ENCODE peak calls at places on chromosomes 12 and 14, in nine cellular contexts. J is right lobe of liver, V is colonic mucosa, F is A549, D is cardiac muscle cell, I is body of pancreas, G is iPS DF 6.9, K is Karpas-422, P is ovary. Q is an unnamed sample.
A peak's percentile ranks its signal among the peaks of the same experiment; 100 is the strongest.

GRCh38 chr12:75960086-75960910 is 71.3 kb downstream of the PHLDA1 start:
- DNase-seq in J (no peak), V (peak; percentile 77), F (no peak), D (peak; percentile 18), I (peak; percentile 92), G (peak; percentile 68), K (no peak), P (no peak), Q (no peak)

GRCh38 chr14:71721791-71722190 is 210.4 kb upstream of the RGS6 start:
- DNase-seq in J (peak; percentile 73), V (no peak), F (no peak), D (no peak), I (no peak), G (no peak), K (no peak), P (no peak), Q (no peak)

GRCh38 chr12:31964280-31964679 is 5.1 kb downstream of the RESF1 start:
- DNase-seq in J (no peak), V (no peak), F (no peak), D (no peak), I (no peak), G (no peak), K (no peak), P (no peak), Q (no peak)

GRCh38 chr12:62834971-62835547 is 99.9 kb downstream of the PPM1H start:
- DNase-seq in J (no peak), V (no peak), F (no peak), D (peak; percentile 25), I (no peak), G (no peak), K (no peak), P (peak; percentile 20), Q (no peak)

GRCh38 chr14:100677152-100677924 is 49.4 kb upstream of the DLK1 start:
- DNase-seq in J (no peak), V (no peak), F (no peak), D (peak; percentile 67), I (no peak), G (no peak), K (no peak), P (peak; percentile 84), Q (peak; percentile 88)

GRCh38 chr14:100470523-100470897 is 116.7 kb downstream of the BEGAIN start:
- DNase-seq in J (no peak), V (no peak), F (no peak), D (no peak), I (no peak), G (no peak), K (peak; percentile 48), P (no peak), Q (peak; percentile 16)

GRCh38 chr14:101979666-101980065 is 15.3 kb downstream of the DYNC1H1 start:
- DNase-seq in J (no peak), V (no peak), F (no peak), D (peak; percentile 35), I (no peak), G (no peak), K (no peak), P (no peak), Q (no peak)

GRCh38 chr12:131965073-131965472 is 15.3 kb downstream of the EP400 start:
- DNase-seq in J (no peak), V (no peak), F (no peak), D (no peak), I (no peak), G (no peak), K (no peak), P (no peak), Q (no peak)

GRCh38 chr14:64641760-64642159 is 62.5 kb upstream of the PLEKHG3 start:
- DNase-seq in J (no peak), V (no peak), F (no peak), D (no peak), I (no peak), G (no peak), K (no peak), P (no peak), Q (no peak)

GRCh38 chr12:86719381-86719780 is 463.2 kb upstream of the MGAT4C start:
- DNase-seq in J (no peak), V (no peak), F (no peak), D (no peak), I (no peak), G (no peak), K (no peak), P (no peak), Q (no peak)

GRCh38 chr14:74577948-74578275 is 34.1 kb downstream of the LTBP2 start:
- DNase-seq in J (no peak), V (no peak), F (no peak), D (no peak), I (no peak), G (no peak), K (no peak), P (no peak), Q (no peak)

GRCh38 chr12:122499991-122500684 is 594 bp downstream of the ZCCHC8 start:
- DNase-seq in J (peak; percentile 70), V (peak; percentile 57), F (peak; percentile 71), D (peak; percentile 70), I (peak; percentile 62), G (no peak), K (peak; percentile 90), P (peak; percentile 71), Q (peak; percentile 64)

GRCh38 chr14:54565236-54566151 is 1.4 kb upstream of the SAMD4A start:
- DNase-seq in J (peak; percentile 96), V (peak; percentile 92), F (peak; percentile 83), D (peak; percentile 93), I (peak; percentile 96), G (peak; percentile 39), K (peak; percentile 97), P (peak; percentile 98), Q (peak; percentile 84)

GRCh38 chr12:114403690-114404450 is 2.1 kb downstream of the TBX5 start:
- DNase-seq in J (no peak), V (no peak), F (no peak), D (peak; percentile 71), I (no peak), G (no peak), K (no peak), P (no peak), Q (no peak)

GRCh38 chr12:92452763-92453162 is 250.0 kb upstream of the PLEKHG7 start:
- DNase-seq in J (no peak), V (no peak), F (no peak), D (no peak), I (no peak), G (no peak), K (no peak), P (no peak), Q (no peak)

GRCh38 chr14:74083784-74084276 is 423 bp downstream of the ALDH6A1 start:
- DNase-seq in J (no peak), V (no peak), F (no peak), D (no peak), I (no peak), G (no peak), K (no peak), P (no peak), Q (no peak)

GRCh38 chr12:32549675-32550079 is 129.4 kb upstream of the DNM1L start:
- DNase-seq in J (no peak), V (no peak), F (no peak), D (peak; percentile 64), I (no peak), G (no peak), K (no peak), P (no peak), Q (peak; percentile 71)

GRCh38 chr14:56338674-56339073 is 220.5 kb downstream of the PELI2 start:
- DNase-seq in J (no peak), V (no peak), F (no peak), D (no peak), I (no peak), G (no peak), K (no peak), P (no peak), Q (peak; percentile 14)

GRCh38 chr12:47021298-47021697 is 58.1 kb upstream of the PCED1B start:
- DNase-seq in J (no peak), V (no peak), F (peak; percentile 88), D (peak; percentile 85), I (no peak), G (peak; percentile 29), K (peak; percentile 82), P (no peak), Q (peak; percentile 40)

DNA sequence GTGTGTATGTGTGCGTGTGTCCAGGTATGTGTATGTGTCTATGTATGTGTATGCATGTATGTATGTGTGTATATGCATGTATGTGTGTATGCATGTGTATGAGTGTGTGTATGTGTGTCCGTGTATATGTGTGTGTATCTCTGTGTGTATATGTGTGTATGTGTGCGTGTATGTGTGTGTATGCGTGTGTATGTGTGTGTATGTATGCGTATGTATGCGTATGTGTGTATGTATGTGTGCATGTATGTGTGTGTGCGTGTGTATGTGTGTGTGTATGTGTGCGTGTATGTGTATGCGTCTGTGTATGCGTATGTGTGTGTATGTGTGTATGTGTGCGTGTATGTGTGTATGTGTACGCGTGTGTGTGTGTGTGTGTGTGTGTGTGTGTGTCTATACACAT is 31.6 kb downstream of the CHST11 start:
- DNase-seq in J (no peak), V (no peak), F (no peak), D (no peak), I (no peak), G (no peak), K (no peak), P (no peak), Q (no peak)
- H3K4me1 ChIP-seq in J (no peaks in the 10 kb centered on the region), V (no peaks in the 10 kb centered on the region), F (peaks cover 18% of the 10 kb centered on the region), D (peaks cover 9% of the 10 kb centered on the region), I (peaks cover 24% of the 10 kb centered on the region), G (no peaks in the 10 kb centered on the region), K (no peaks in the 10 kb centered on the region), P (peaks cover 3% of the 10 kb centered on the region), Q (peaks cover 21% of the 10 kb centered on the region)

DNA sequence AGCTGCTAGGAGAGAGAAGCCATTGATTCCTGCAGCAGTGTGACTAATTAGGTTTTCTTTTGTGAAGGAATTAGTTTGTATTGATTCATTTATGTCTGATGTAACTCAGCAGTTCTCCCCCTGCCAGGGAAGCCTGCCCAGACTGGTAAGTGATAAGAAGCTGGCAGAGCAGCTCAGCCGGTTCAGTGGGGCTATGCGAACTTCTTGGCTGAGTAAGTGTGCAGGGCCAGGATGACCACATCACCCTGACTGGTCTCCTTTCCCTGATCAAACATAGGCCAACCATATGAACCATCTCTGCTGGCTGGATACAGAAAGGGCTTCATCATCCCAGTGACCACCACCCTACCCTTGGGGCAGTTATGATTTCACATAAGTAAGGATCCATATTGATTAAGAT is 107.1 kb upstream of the CCDC196 start:
- DNase-seq in J (peak; percentile 79), V (no peak), F (no peak), D (no peak), I (peak; percentile 94), G (no peak), K (no peak), P (no peak), Q (no peak)
- H3K27ac ChIP-seq in J (no peak overlapping the region), V (no peak overlapping the region), F (no peak overlapping the region), D (no peak overlapping the region), I (no peak overlapping the region), G (no peak overlapping the region), K (no peak overlapping the region), P (no peak overlapping the region), Q (no peak overlapping the region)

GRCh38 chr12:95574030-95574429 is 22.8 kb upstream of the USP44 start:
- DNase-seq in J (no peak), V (no peak), F (no peak), D (no peak), I (no peak), G (peak; percentile 61), K (peak; percentile 39), P (no peak), Q (no peak)
- H3K4me3 ChIP-seq in J (no peak overlapping the region), V (no peak overlapping the region), F (no peak overlapping the region), D (no peak overlapping the region), I (no peak overlapping the region), G (no peak overlapping the region), K (no peak overlapping the region), P (no peak overlapping the region), Q (no peak overlapping the region)

DNA sequence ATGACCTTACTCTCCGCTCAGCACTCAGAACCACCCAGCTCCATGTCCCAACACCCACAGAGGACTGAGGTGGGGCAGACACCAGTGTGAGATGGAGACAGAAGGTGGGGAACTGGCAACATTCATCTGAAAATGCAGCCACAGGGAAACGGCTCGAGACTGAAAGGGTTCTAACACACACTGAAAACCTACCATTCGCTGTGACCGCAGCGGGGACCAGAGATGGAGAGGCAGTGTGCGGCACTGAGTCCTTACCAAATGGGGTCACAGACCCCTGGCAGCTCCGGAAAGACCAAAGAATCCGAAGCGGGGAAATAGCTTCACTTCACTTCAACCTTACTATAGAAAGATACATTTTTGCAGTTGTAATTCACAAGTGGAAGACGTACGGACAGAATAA is 9.6 kb downstream of the BAG5 start:
- DNase-seq in J (no peak), V (no peak), F (no peak), D (no peak), I (no peak), G (no peak), K (no peak), P (no peak), Q (no peak)
- H3K4me1 ChIP-seq in J (no peaks in the 10 kb centered on the region), V (no peaks in the 10 kb centered on the region), F (peaks cover 14% of the 10 kb centered on the region), D (peaks cover 18% of the 10 kb centered on the region), I (peaks cover 30% of the 10 kb centered on the region), G (no peaks in the 10 kb centered on the region), K (peaks cover 4% of the 10 kb centered on the region), P (peaks cover 1% of the 10 kb centered on the region), Q (peaks cover 20% of the 10 kb centered on the region)

Q was measured in SJCRH30.